ENCODE peak calls at places on chromosomes 5 and 9, in five cellular contexts. A is IMR-90, Z is H1, X is neuronal stem cell, T is mesenchymal stem cell. D is an unnamed sample.

GRCh38 chr9:92990461-92990860 is 43.1 kb downstream of the FGD3 start:
- DNase-seq in A (no peak), Z (no peak), X (no peak), T (no peak), D (no peak)

GRCh38 chr9:34624475-34624984 is 4.2 kb upstream of the DCTN3 start:
- DNase-seq in A (no peak), Z (peak), X (no peak), T (no peak), D (no peak)

GRCh38 chr9:90331826-90332575 is 310.6 kb downstream of the DIRAS2 start:
- DNase-seq in A (peak), Z (no peak), X (no peak), T (peak), D (peak)

GRCh38 chr9:101047848-101048402 is 19.4 kb downstream of the PLPPR1 start:
- DNase-seq in A (no peak), Z (no peak), X (no peak), T (no peak), D (no peak)

GRCh38 chr5:35794688-35795375 is 61.9 kb upstream of the IL7R start:
- DNase-seq in A (no peak), Z (no peak), X (no peak), T (no peak), D (no peak)

GRCh38 chr5:79971156-79971555 is 19.9 kb downstream of the MTX3 start:
- DNase-seq in A (peak), Z (no peak), X (no peak), T (no peak), D (no peak)

GRCh38 chr5:55899344-55899743 is 48.2 kb downstream of the IL31RA start:
- DNase-seq in A (peak), Z (no peak), X (no peak), T (peak), D (no peak)

GRCh38 chr5:122101636-122102285 is 23.7 kb upstream of the LOX start:
- DNase-seq in A (peak), Z (no peak), X (no peak), T (peak), D (peak)

GRCh38 chr9:119951090-119951489 is 581.9 kb upstream of the BRINP1 start:
- DNase-seq in A (peak), Z (no peak), X (no peak), T (no peak), D (peak)

GRCh38 chr9:91753711-91754110 is 196.3 kb downstream of the ROR2 start:
- DNase-seq in A (no peak), Z (no peak), X (no peak), T (no peak), D (no peak)

GRCh38 chr9:124442360-124442759 is 7.9 kb upstream of the ADGRD2 start:
- DNase-seq in A (no peak), Z (no peak), X (no peak), T (no peak), D (no peak)

GRCh38 chr5:62284946-62285891 is 20.8 kb upstream of the KIF2A start:
- DNase-seq in A (no peak), Z (no peak), X (no peak), T (no peak), D (peak)

GRCh38 chr9:82532504-82532903 is 530.4 kb downstream of the RASEF start:
- DNase-seq in A (peak), Z (no peak), X (no peak), T (peak), D (no peak)

GRCh38 chr5:10761842-10762165 is 770 bp upstream of the DAP start:
- DNase-seq in A (peak), Z (no peak), X (no peak), T (no peak), D (no peak)

GRCh38 chr5:10762776-10763500 is 1.9 kb upstream of the DAP start:
- DNase-seq in A (peak), Z (no peak), X (no peak), T (no peak), D (no peak)

GRCh38 chr5:10762178-10762775 is 1.2 kb upstream of the DAP start:
- DNase-seq in A (no peak), Z (no peak), X (no peak), T (peak), D (peak)

GRCh38 chr5:10760033-10760975 is 730 bp downstream of the DAP start:
- DNase-seq in A (peak), Z (no peak), X (peak), T (peak), D (peak)

DNA sequence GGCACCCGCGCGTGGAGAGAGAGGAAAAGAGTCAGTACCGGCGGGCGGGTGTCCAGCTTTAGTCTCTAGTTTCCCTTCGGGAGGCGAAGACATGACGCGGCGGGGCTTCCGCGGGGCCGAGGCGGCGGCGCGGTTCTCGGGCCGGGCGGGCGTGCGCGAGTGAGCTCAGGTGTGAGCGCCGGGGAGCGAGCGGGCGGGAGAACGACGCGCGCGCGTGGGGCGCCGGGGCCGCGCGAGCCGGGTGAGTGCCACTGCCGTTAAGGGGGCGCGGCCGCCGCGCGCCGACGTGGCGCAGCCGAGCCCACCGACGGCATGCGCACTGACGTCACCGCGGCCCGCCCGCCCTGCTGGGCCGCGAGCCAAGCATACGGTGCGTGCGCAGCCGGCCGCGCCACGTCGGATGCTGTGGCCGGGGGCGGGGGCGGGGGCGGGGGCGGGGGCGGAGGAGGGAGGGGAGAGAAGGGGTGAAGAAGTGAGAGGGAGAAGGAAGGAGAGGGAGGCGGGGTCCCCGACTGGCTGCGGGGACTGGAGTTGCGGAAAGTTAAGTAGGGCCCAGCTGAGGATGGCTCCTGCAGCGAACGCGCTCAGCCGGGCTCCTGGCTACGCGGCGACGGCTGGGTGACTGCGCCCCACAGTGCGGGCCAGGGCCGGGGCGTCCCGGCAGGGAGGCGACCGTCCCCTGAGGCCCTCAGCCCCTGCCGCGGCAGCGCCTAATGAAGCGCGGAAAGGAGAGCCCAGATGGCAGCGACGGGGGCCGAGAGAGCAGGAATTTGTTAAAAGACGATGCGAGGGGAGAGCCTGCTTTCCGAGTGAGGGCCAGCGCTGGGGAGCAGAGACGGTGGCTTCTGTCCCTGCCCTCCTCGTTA is at the start of gene DAP:
- DNase-seq in A (peak), Z (peak), X (peak), T (peak), D (peak)
- H2BK5ac ChIP-seq in A (peak), Z (peak), X (no peak), T (peak), D (peak)

DNA sequence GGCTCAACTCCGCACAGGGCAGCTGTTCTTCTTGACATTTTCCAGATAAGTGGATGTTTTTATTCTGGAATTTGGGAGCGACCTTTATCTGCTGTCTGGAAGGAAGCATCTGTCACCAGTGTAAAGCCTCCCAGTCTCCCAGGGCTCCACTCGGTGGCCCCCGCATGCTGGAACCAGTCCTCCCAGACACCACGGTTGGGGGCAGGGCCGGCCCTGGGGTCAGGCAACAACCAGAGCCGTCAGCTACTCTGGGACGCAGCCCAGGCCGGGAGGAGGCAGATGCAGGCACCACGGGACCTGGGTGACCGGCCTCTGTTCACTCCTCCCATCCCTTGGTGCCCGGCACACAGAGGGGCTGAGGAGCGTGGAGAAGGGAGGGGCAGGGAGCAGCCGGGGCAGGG is 92.8 kb upstream of the ADAMTS2 start:
- DNase-seq in A (no peak), Z (no peak), X (no peak), T (peak), D (no peak)
- H2BK5ac ChIP-seq in A (no peak), Z (no peak), X (peak), T (no peak), D (no peak)

DNA sequence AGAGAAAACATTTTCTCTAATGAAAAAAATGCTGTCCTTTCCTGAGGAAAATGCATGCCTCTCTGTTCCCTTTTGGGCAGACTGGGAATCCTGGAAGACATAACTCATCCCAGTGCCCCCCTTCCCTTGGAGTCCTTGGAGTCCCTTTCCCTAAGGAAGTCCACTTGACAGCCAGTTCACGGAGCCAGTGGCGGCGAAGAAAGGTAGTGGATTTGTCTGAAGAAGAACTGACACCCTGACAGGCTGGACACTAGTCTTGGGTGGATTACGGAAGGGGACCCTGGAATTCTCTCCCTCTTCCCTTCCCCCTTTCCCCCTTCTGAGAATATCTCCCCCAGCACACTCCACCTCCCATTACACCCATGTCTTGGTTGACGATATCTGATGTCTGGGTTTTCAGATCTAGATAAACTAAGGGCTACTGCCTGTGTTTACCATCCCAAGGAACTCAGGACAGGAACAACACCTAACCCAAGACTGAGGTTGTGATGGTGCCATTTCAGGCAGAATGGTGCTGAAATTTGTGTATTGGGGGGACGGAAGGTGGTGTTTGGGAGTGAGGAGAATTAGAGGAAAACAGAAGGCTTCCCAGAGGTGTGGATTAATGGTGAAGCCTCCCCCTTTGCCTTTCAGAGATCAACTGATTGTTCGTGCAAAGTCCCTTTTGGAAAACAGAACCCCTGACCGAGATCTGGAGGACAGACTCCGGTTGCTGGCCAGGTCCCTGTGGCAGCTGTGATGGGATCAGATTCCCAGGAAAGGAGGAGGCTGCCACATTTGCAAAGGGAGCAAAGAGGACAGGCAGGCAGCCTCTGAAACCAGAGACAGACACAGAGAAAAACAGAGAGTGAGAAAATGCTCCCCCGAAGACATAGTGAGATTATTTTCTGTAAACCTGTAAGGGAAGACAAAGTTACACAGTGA is 704 bp downstream of the SPARC start:
- DNase-seq in A (no peak), Z (peak), X (no peak), T (peak), D (peak)
- H2BK5ac ChIP-seq in A (peak), Z (peak), X (no peak), T (peak), D (peak)

GRCh38 chr5:141511771-141512325 is 23.0 kb downstream of the PCDHGC5 start:
- DNase-seq in A (no peak), Z (no peak), X (no peak), T (no peak), D (no peak)

GRCh38 chr5:141512390-141513020 is 23.6 kb downstream of the PCDHGC5 start:
- DNase-seq in A (peak), Z (peak), X (peak), T (peak), D (peak)

GRCh38 chr5:141510160-141510559 is 21.3 kb downstream of the PCDHGC5 start:
- DNase-seq in A (no peak), Z (no peak), X (no peak), T (no peak), D (no peak)

GRCh38 chr5:141513021-141513626 is 24.2 kb downstream of the PCDHGC5 start:
- DNase-seq in A (peak), Z (peak), X (peak), T (peak), D (peak)

GRCh38 chr5:141510850-141511718 is 22.2 kb downstream of the PCDHGC5 start:
- DNase-seq in A (no peak), Z (no peak), X (no peak), T (no peak), D (no peak)
- H2BK5ac ChIP-seq in A (no peak), Z (no peak), X (no peak), T (no peak), D (no peak)

GRCh38 chr5:69512740-69513260 is 20.2 kb downstream of the OCLN start:
- DNase-seq in A (peak), Z (no peak), X (no peak), T (peak), D (no peak)
- H2BK5ac ChIP-seq in A (peak), Z (no peak), X (no peak), T (no peak), D (no peak)

GRCh38 chr5:151215546-151215880 is 8.4 kb downstream of the CCDC69 start:
- DNase-seq in A (no peak), Z (no peak), X (no peak), T (no peak), D (no peak)

GRCh38 chr5:151212361-151212899 is 11.5 kb downstream of the CCDC69 start:
- DNase-seq in A (no peak), Z (peak), X (no peak), T (no peak), D (no peak)

GRCh38 chr5:151216781-151217180 is 7.1 kb downstream of the CCDC69 start:
- DNase-seq in A (no peak), Z (no peak), X (no peak), T (no peak), D (no peak)

GRCh38 chr5:151213803-151214613 is 9.9 kb downstream of the CCDC69 start:
- DNase-seq in A (no peak), Z (peak), X (no peak), T (peak), D (peak)

GRCh38 chr5:151214614-151215545 is 9.0 kb downstream of the CCDC69 start:
- DNase-seq in A (no peak), Z (no peak), X (no peak), T (no peak), D (no peak)
- H2BK5ac ChIP-seq in A (no peak), Z (no peak), X (no peak), T (no peak), D (no peak)

GRCh38 chr5:10567781-10568321 is 4.0 kb downstream of the ANKRD33B start:
- DNase-seq in A (peak), Z (no peak), X (no peak), T (peak), D (no peak)

GRCh38 chr5:10565785-10566506 is 2.1 kb downstream of the ANKRD33B start:
- DNase-seq in A (no peak), Z (no peak), X (no peak), T (no peak), D (no peak)

GRCh38 chr5:10564838-10565784 is 1.2 kb downstream of the ANKRD33B start:
- DNase-seq in A (no peak), Z (peak), X (no peak), T (peak), D (peak)

GRCh38 chr5:10566556-10567068 is 2.7 kb downstream of the ANKRD33B start:
- DNase-seq in A (no peak), Z (no peak), X (no peak), T (no peak), D (no peak)

DNA sequence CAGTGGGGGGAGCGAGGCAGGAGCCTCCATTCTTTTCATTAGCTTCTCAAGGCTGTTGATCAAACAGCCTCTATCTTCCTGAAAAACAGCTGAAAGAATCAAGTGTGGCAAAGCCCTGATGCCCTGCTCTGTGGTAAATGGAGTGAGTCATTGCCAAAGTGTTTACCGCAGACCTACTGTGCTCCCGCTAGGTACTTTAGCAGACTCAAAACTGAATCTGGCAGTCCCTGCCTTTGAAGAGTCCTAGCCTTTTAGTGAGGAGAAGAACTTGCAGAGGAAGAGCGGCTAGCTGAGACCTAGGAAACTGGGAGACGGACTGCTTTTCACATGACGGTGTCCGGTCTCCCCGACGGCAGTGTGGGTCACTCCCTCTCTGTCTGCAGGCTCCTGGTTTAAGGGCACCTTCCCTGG is 3.3 kb downstream of the ANKRD33B start:
- DNase-seq in A (no peak), Z (no peak), X (no peak), T (peak), D (no peak)
- H2BK5ac ChIP-seq in A (peak), Z (no peak), X (no peak), T (no peak), D (no peak)

GRCh38 chr5:95858023-95858461 is 35.5 kb upstream of the GLRX start:
- DNase-seq in A (peak), Z (no peak), X (no peak), T (peak), D (no peak)
- H2BK5ac ChIP-seq in A (peak), Z (no peak), X (no peak), T (no peak), D (no peak)

DNA sequence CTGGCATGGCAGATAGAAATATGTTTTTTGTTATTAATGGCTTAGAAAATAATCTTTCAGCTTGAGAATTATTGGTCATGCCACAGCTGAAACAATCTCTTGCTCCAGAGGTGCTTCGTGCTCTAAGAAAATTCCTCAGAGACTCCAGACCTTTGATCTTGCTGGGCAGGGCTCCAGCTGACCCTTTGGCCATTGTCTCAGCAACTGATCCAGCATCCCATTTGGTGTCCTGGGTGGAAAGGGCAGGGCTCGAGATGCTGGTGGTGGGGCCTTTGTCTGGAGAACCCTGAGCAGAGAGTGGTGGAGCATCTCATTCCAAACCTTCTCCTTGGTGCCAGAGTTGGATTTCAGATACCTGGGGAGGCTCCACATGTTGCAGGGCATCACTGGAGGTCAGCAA is 43.2 kb upstream of the PIK3R1 start:
- DNase-seq in A (no peak), Z (no peak), X (no peak), T (no peak), D (no peak)
- H2BK5ac ChIP-seq in A (no peak), Z (no peak), X (peak), T (no peak), D (no peak)